ENCODE peak calls at places on chromosome 3, in five cellular contexts. I is GM20000, O is Peyer's patch, T is heart left ventricle, D is progenitor cell of endocrine pancreas. Q is an unnamed sample.

GRCh38 chr3:55795736-55796135 is 308.6 kb upstream of the WNT5A start:
- DNase-seq in D (no peak), I (no peak), T (no peak), O (no peak), Q (no peak)

GRCh38 chr3:36738701-36739100 is 25.7 kb downstream of the DCLK3 start:
- DNase-seq in O (no peak), T (peak; percentile 90), D (no peak), I (no peak), Q (no peak)

GRCh38 chr3:83971693-83972092 is 987.1 kb upstream of the CADM2 start:
- DNase-seq in O (no peak), D (no peak), I (no peak), T (no peak), Q (no peak)

GRCh38 chr3:173913397-173913796 is 515.9 kb downstream of the NLGN1 start:
- DNase-seq in I (no peak), O (no peak), T (no peak), D (no peak), Q (no peak)

GRCh38 chr3:4147719-4148118 is 155.4 kb upstream of the SETMAR start:
- DNase-seq in T (no peak), O (no peak), D (no peak), I (no peak), Q (no peak)

GRCh38 chr3:42247576-42248027 is 18.4 kb downstream of the CCK start:
- DNase-seq in D (peak; percentile 49), O (peak; percentile 78), T (no peak), I (peak; percentile 62), Q (no peak)

GRCh38 chr3:69838217-69838616 is 99.0 kb downstream of the MITF start:
- DNase-seq in I (no peak), T (no peak), D (no peak), O (no peak), Q (no peak)

GRCh38 chr3:51720292-51721061 is 13.6 kb downstream of the GRM2 start:
- DNase-seq in I (peak; percentile 4), T (no peak), O (no peak), D (no peak), Q (no peak)

GRCh38 chr3:33887478-33887877 is 89.0 kb downstream of the PDCD6IP start:
- DNase-seq in T (no peak), O (no peak), D (no peak), I (no peak), Q (no peak)

GRCh38 chr3:162897286-162897685 is 1400.7 kb downstream of the OTOL1 start:
- DNase-seq in O (no peak), D (no peak), I (no peak), T (no peak), Q (no peak)

GRCh38 chr3:100556656-100557310 is 52.6 kb upstream of the ADGRG7 start:
- DNase-seq in D (no peak), T (no peak), O (no peak), I (no peak), Q (no peak)

GRCh38 chr3:138468886-138469285 is 34.5 kb downstream of the ESYT3 start:
- DNase-seq in I (no peak), O (no peak), D (no peak), T (no peak), Q (no peak)

GRCh38 chr3:61821823-61822251 is 260.5 kb downstream of the PTPRG start:
- DNase-seq in D (no peak), O (no peak), I (no peak), T (no peak), Q (no peak)

GRCh38 chr3:195908439-195909293 is at the start of gene TNK2:
- DNase-seq in T (no peak), D (no peak), I (peak; percentile 74), O (peak; percentile 70), Q (peak; percentile 41)

GRCh38 chr3:156230291-156230900 is 110.0 kb downstream of the KCNAB1 start:
- DNase-seq in T (no peak), D (no peak), I (no peak), O (no peak), Q (no peak)

GRCh38 chr3:44682182-44682896 is 30.1 kb upstream of the ZNF502 start:
- DNase-seq in O (no peak), D (no peak), T (no peak), I (no peak), Q (no peak)

GRCh38 chr3:138465451-138465850 is 31.0 kb downstream of the ESYT3 start:
- DNase-seq in I (no peak), T (no peak), O (no peak), D (no peak), Q (no peak)

GRCh38 chr3:113002676-113003075 is 11.9 kb downstream of the GTPBP8 start:
- DNase-seq in I (no peak), T (no peak), O (peak; percentile 51), D (no peak), Q (no peak)

GRCh38 chr3:57434041-57434440 is 110.1 kb downstream of the DNAH12 start:
- DNase-seq in I (no peak), T (no peak), D (no peak), O (no peak), Q (no peak)

GRCh38 chr3:37028329-37028728 is 35.0 kb downstream of the MLH1 start:
- DNase-seq in T (no peak), D (no peak), O (no peak), I (no peak), Q (no peak)

GRCh38 chr3:16033889-16034687 is 140.4 kb upstream of the GALNT15 start:
- DNase-seq in D (no peak), O (no peak), I (no peak), T (no peak), Q (no peak)

GRCh38 chr3:171328419-171329082 is 131.7 kb downstream of the TNIK start:
- DNase-seq in T (no peak), D (no peak), O (peak; percentile 72), I (no peak), Q (peak; percentile 72)

GRCh38 chr3:122322095-122323075 is 2.7 kb upstream of the CSTA start:
- DNase-seq in D (no peak), I (peak; percentile 42), O (no peak), T (no peak), Q (no peak)

GRCh38 chr3:29280675-29281264 is at the start of gene RBMS3:
- DNase-seq in T (peak; percentile 90), D (peak; percentile 25), O (peak; percentile 82), I (peak; percentile 28), Q (no peak)

GRCh38 chr3:48553886-48554845 is 2.4 kb downstream of the PFKFB4 start:
- DNase-seq in D (no peak), I (no peak), O (no peak), T (no peak), Q (no peak)

GRCh38 chr3:48558446-48559134 is 2.0 kb upstream of the PFKFB4 start:
- DNase-seq in T (no peak), D (no peak), O (peak; percentile 59), I (no peak), Q (peak; percentile 98)

GRCh38 chr3:48555231-48555948 is 1.2 kb downstream of the PFKFB4 start:
- DNase-seq in D (no peak), O (peak; percentile 63), I (no peak), T (no peak), Q (no peak)

GRCh38 chr3:48555949-48556795 is 431 bp downstream of the PFKFB4 start:
- DNase-seq in I (no peak), D (no peak), O (no peak), T (no peak), Q (no peak)

DNA sequence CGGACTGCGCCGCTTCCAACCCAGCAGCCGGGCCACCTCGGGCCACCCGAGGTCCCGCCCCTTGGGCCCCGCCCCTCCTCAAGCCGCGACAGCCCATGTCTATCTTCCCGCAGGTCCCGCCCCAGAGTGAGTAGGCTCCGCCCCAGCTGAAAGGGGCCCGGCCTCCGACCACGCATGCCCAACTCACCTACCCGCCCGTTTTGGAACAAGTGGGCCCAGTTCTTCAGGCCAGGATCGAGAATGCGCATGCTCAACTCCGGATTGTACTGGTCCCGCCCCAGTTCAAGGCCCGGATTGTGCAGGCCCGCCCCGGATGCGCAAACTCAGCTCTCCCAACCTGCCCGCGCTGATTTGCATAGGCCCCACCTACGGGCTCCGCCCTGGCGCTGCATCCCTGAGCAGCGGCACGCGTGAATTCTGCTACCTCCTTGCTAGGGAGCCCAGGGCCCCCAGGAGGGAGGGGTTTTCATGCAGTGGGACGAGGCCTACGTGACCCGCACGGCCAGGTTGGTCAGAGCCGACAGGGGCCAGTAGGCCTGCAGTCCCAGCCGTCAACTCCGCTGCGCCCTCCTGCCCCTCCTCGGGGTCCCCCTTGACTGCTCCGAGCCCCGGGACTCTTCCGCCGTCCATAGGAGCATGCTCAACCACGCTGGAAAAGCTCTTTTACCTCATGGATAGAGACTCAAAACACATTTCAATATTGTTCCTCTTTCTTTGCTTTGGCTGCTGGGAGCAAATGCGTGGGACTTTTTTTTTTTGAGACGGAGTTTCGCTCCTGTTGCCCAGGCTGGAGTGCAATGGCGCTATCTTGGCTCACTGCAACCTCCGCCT is at the start of gene PFKFB4:
- DNase-seq in O (peak; percentile 100), I (peak; percentile 97), D (peak; percentile 99), T (peak; percentile 99), Q (peak; percentile 100)
- TF ChIP-seq CTCF in O (no peak), I (no peak), D (peak; percentile 26), T (no peak), Q (no peak)

DNA sequence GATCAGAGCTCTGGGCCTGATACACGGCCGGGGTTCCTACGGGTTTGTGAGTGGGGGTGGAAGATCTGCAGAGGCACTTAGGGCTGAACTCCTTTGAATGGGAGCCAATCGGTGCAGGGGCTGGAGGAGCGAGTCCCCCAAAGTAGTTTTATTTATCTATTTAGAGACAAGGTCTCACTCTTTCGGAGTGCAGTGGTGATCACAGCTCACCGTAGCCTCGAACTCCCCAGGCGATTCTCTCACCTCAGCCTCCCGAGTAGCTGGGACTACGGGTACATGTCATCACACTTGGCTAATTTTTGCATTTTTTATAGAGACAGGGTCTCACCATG is 1.6 kb upstream of the CELSR3 start:
- DNase-seq in O (no peak), I (no peak), D (no peak), T (no peak), Q (no peak)
- TF ChIP-seq CTCF in O (no peak), I (no peak), D (no peak), T (no peak), Q (peak; percentile 69)

GRCh38 chr3:140540262-140540661 is 137.6 kb upstream of the TRIM42 start:
- DNase-seq in O (no peak), I (no peak), T (no peak), D (no peak), Q (no peak)

GRCh38 chr3:140546649-140547048 is 131.2 kb upstream of the TRIM42 start:
- DNase-seq in D (no peak), O (no peak), I (no peak), T (no peak), Q (no peak)

GRCh38 chr3:140545756-140546155 is 132.1 kb upstream of the TRIM42 start:
- DNase-seq in D (no peak), T (no peak), I (no peak), O (no peak), Q (no peak)

GRCh38 chr3:140541975-140542653 is 135.8 kb upstream of the TRIM42 start:
- DNase-seq in D (no peak), T (no peak), I (no peak), O (no peak), Q (no peak)

GRCh38 chr3:140545197-140545596 is 132.7 kb upstream of the TRIM42 start:
- DNase-seq in D (no peak), O (no peak), T (no peak), I (no peak), Q (no peak)
- TF ChIP-seq CTCF in D (no peak), O (no peak), T (no peak), I (no peak), Q (no peak)

DNA sequence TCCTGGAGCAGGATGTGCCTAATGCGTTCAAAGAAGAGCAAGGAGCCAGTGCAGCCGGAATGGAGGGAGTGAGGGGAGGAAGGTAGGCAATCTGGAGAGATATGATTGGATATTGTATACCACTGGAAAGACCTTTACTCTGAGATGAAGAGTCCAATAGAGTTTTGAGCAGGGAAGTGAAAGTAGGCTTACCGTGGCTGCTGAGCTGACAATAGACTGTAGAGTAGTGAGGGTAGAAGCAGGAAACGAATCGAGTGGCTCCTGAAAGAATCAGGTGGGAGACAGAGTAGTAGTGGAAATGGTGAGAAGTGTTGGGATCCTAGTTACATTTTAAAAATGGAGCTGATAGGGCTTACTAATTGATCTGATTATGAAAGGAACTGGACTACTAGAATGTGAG is 51.8 kb upstream of the NUDT16 start:
- DNase-seq in T (no peak), I (peak; percentile 19), D (no peak), O (no peak), Q (no peak)
- TF ChIP-seq CTCF in T (no peak), I (no peak), D (no peak), O (no peak), Q (no peak)